ENCODE peak calls at places on chromosome 16, in six cellular contexts. V is heart right ventricle, N is H1, P is cardiac muscle cell, I is OCI-LY7, Q is bronchial epithelial cell. H is an unnamed sample.

GRCh38 chr16:3582276-3583165 is 5.3 kb upstream of the NLRC3 start:
- DNase-seq in V (no peak), N (no peak), P (no peak), I (no peak), Q (no peak), H (no peak)

GRCh38 chr16:9447195-9447551 is 355.7 kb downstream of the HAPSTR1 start:
- DNase-seq in V (peak; percentile 73), N (no peak), P (peak; percentile 12), I (no peak), Q (no peak), H (no peak)

GRCh38 chr16:81816793-81817210 is 37.7 kb downstream of the PLCG2 start:
- DNase-seq in V (no peak), N (no peak), P (no peak), I (peak; percentile 86), Q (no peak), H (no peak)

GRCh38 chr16:17578921-17579876 is 108.4 kb upstream of the XYLT1 start:
- DNase-seq in V (peak; percentile 58), N (peak; percentile 90), P (peak; percentile 84), I (peak; percentile 71), Q (peak; percentile 23), H (peak; percentile 61)

GRCh38 chr16:30104492-30104891 is 8.5 kb upstream of the YPEL3 start:
- DNase-seq in V (no peak), N (no peak), P (no peak), I (no peak), Q (no peak), H (no peak)

GRCh38 chr16:84999200-84999599 is 12.1 kb downstream of the ZDHHC7 start:
- DNase-seq in V (no peak), N (no peak), P (no peak), I (no peak), Q (peak; percentile 74), H (no peak)

GRCh38 chr16:48492131-48492530 is 106.9 kb upstream of the SIAH1 start:
- DNase-seq in V (no peak), N (no peak), P (no peak), I (no peak), Q (peak; percentile 96), H (no peak)

GRCh38 chr16:50268352-50268751 is 2.0 kb downstream of the ADCY7 start:
- DNase-seq in V (no peak), N (no peak), P (no peak), I (peak; percentile 48), Q (no peak), H (no peak)

GRCh38 chr16:426906-427249 is 1.4 kb downstream of the RAB11FIP3 start:
- DNase-seq in V (no peak), N (no peak), P (no peak), I (peak; percentile 17), Q (no peak), H (no peak)

GRCh38 chr16:56102159-56102798 is 89.0 kb upstream of the GNAO1 start:
- DNase-seq in V (peak; percentile 66), N (no peak), P (peak; percentile 69), I (no peak), Q (no peak), H (no peak)

GRCh38 chr16:53055603-53056527 is 1.1 kb downstream of the CHD9 start:
- DNase-seq in V (peak; percentile 57), N (peak; percentile 61), P (peak; percentile 48), I (peak; percentile 64), Q (no peak), H (no peak)

DNA sequence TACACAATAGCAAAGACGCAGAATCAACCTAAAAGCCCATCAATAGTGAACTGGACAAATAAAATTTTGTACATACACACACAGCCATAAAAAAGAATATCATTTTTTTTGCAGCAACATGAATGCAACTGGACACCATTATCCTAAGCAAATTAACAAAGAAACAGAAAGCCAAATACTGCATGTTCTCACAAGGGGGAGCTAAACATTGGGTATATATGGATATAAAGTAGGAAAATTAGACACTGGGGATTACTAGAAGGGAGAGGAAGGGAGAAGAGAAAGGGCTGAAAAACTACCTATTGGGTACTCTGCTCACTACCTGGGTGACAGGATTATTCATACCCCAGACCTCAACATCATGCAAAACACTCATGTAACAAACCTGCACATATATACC is 28.2 kb downstream of the ADAMTS18 start:
- DNase-seq in V (no peak), N (no peak), P (no peak), I (no peak), Q (peak; percentile 7), H (no peak)
- TF ChIP-seq CTCF in V (no peak), N (peak; percentile 42), P (peak; percentile 40), I (peak; percentile 40), Q (peak; percentile 5), H (no peak)

GRCh38 chr16:15644306-15644961 is 1.5 kb upstream of the MARF1 start:
- DNase-seq in V (no peak), N (no peak), P (no peak), I (peak; percentile 18), Q (peak; percentile 98), H (no peak)

GRCh38 chr16:15640966-15641365 is 2.0 kb downstream of the MARF1 start:
- DNase-seq in V (no peak), N (no peak), P (no peak), I (peak; percentile 17), Q (no peak), H (no peak)

GRCh38 chr16:15641753-15642556 is 999 bp downstream of the MARF1 start:
- DNase-seq in V (no peak), N (no peak), P (no peak), I (peak; percentile 29), Q (peak; percentile 18), H (no peak)

GRCh38 chr16:15642557-15643452 is at the start of gene MARF1:
- DNase-seq in V (peak; percentile 99), N (peak; percentile 100), P (peak; percentile 98), I (peak; percentile 96), Q (peak; percentile 77), H (peak; percentile 89)

DNA sequence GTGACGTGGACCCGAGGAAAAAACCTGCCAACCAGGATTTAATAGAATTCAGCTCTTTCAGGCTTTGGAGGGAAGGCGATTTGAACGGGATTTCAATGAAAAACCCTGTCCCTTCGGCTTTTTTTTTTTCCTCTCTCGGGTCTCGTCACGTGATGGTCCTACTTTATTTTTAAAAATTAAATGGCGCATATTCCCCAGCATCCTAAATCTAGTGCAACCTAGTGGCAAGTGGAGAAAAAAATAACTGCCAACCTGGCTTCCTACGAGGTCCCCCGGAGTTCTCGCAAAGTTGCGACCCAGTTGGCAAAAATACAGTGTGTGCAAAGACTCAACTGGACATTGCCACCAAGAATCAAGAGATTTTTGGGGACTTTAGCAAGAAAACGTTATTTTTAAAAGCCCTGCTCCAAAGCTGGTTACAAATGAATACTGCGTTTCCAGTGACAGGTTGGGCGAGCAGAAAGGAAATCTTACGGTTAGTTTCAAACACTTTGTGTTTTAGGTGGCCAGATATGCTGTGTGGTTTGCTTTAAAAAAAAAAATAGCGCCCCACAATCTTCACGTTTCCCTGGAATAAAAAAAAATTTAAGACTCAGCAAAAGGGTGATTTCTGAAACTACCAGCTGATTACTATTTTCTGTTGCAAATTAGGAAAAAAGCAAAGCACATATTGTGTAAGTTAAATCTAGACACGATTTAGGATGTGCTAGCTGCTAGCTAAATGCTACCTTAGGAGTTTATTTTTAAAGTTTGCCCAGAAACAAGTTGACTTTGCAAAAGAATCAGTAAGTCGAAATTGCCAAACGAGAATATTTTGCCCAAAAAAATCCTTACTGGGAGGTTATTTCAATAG is 725 bp upstream of the MARF1 start:
- DNase-seq in V (peak; percentile 40), N (peak; percentile 49), P (peak; percentile 69), I (peak; percentile 78), Q (peak; percentile 58), H (no peak)
- TF ChIP-seq CTCF in V (peak; percentile 32), N (peak; percentile 17), P (peak; percentile 56), I (peak; percentile 74), Q (peak; percentile 40), H (no peak)

GRCh38 chr16:26673011-26673410 is 393.7 kb upstream of the C16orf82 start:
- DNase-seq in V (no peak), N (no peak), P (no peak), I (no peak), Q (no peak), H (no peak)
- TF ChIP-seq CTCF in V (no peak), N (no peak), P (no peak), I (no peak), Q (no peak), H (no peak)

DNA sequence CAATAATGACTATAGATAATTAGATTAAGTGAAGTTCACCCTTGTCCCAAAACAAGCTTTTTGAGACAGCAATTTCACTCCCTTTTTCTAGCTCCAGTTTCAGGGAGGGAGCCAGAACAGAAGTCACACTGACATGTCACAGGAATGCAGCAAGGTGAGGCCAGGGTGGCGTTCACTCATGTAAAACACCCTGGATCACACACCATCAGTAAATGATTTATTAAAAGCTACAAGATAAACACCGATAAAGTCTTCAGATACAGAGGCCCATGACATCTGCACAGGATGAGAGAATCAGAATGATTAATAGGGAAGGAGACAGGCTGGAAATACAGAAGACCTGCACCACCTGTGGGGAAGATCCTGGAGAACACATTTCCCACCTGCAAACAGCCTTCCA is 77.5 kb upstream of the DYNLRB2 start:
- DNase-seq in V (no peak), N (no peak), P (no peak), I (no peak), Q (no peak), H (no peak)
- TF ChIP-seq CTCF in V (no peak), N (no peak), P (no peak), I (no peak), Q (no peak), H (no peak)

GRCh38 chr16:2034695-2035430 is 8.2 kb downstream of the NHERF2 start:
- DNase-seq in V (no peak), N (no peak), P (no peak), I (no peak), Q (no peak), H (no peak)
- TF ChIP-seq CTCF in V (no peak), N (no peak), P (no peak), I (no peak), Q (no peak), H (no peak)

DNA sequence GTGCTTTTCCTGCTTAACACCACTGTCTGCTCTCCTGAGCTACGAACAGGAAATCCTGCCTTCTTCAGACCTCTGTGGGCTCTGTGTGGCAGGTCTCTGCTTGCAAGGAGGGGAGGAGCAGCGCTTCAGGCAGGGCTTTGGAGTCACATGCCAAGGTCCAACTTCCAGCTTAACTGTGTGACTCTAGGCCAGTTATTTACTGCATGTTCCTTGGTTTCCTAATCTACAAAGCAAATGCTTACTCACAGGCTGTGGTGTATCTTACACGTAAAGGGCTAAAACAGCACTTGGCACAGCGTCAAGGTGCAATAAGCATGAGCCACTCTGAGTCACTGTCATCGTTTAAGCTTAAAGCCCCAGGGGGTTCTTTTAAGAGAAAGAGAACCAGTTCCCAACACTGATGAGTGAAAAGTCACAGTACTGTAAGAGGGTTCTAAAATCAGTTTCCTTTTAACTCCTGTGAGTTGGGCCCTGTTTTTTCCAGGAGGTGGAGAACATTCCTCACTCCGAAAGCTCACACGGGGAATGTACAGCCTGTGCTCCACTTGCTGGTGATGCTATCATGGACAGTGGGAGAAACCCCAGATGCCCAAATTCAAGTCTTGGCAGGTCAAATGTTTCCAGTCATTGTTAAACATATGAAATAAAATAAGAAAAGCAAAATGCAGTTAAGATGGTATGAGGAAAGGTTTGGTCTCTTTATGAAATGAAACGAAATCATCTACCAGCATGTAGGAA is 54.1 kb upstream of the BCAR1 start:
- DNase-seq in V (peak; percentile 63), N (no peak), P (peak; percentile 26), I (no peak), Q (peak; percentile 100), H (no peak)
- TF ChIP-seq CTCF in V (no peak), N (no peak), P (no peak), I (no peak), Q (no peak), H (no peak)